ENCODE peak calls at places on chromosomes 7 and 10, in seven cellular contexts. J, V, H, U, A, M and P are unnamed samples.

GRCh38 chr7:88218836-88219605 is 817 bp downstream of the SRI start:
- DNase-seq in J (peak), V (peak), H (peak), U (peak), A (peak), M (peak), P (no peak)

GRCh38 chr7:110224643-110225042 is 866.3 kb upstream of the LRRN3 start:
- DNase-seq in J (no peak), V (peak), H (no peak), U (no peak), A (no peak), M (no peak), P (no peak)

GRCh38 chr10:66680886-66681285 is 244.9 kb upstream of the LRRTM3 start:
- DNase-seq in J (no peak), V (no peak), H (no peak), U (no peak), A (no peak), M (no peak), P (no peak)

GRCh38 chr10:5961405-5962100 is 15.8 kb downstream of the IL15RA start:
- DNase-seq in J (no peak), V (no peak), H (no peak), U (no peak), A (no peak), M (peak), P (no peak)

GRCh38 chr10:133565441-133566294 is at the start of gene SYCE1:
- DNase-seq in J (no peak), V (no peak), H (peak), U (no peak), A (no peak), M (no peak), P (no peak)

GRCh38 chr7:44431091-44431608 is 59.3 kb downstream of the NUDCD3 start:
- DNase-seq in J (no peak), V (peak), H (no peak), U (peak), A (no peak), M (no peak), P (no peak)

GRCh38 chr10:97000487-97001182 is 168.5 kb downstream of the LCOR start:
- DNase-seq in J (no peak), V (no peak), H (no peak), U (no peak), A (no peak), M (no peak), P (no peak)

GRCh38 chr10:29392376-29393021 is 103.6 kb downstream of the LYZL1 start:
- DNase-seq in J (no peak), V (peak), H (peak), U (no peak), A (no peak), M (no peak), P (peak)

GRCh38 chr7:127831312-127832212 is 179.6 kb downstream of the SND1 start:
- DNase-seq in J (no peak), V (no peak), H (no peak), U (no peak), A (no peak), M (no peak), P (no peak)

GRCh38 chr7:151080091-151080521 is 503 bp downstream of the FASTK start:
- DNase-seq in J (no peak), V (peak), H (peak), U (no peak), A (no peak), M (peak), P (no peak)

GRCh38 chr10:42990721-42991441 is 86.0 kb upstream of the RET start:
- DNase-seq in J (peak), V (no peak), H (no peak), U (no peak), A (no peak), M (no peak), P (no peak)

GRCh38 chr7:56028942-56029630 is 22.2 kb downstream of the PSPH start:
- DNase-seq in J (no peak), V (no peak), H (no peak), U (no peak), A (no peak), M (no peak), P (no peak)

GRCh38 chr10:1109795-1110673 is 53.8 kb downstream of the WDR37 start:
- DNase-seq in J (peak), V (peak), H (peak), U (peak), A (peak), M (peak), P (no peak)

GRCh38 chr7:26510226-26510957 is 218.7 kb downstream of the SNX10 start:
- DNase-seq in J (no peak), V (no peak), H (no peak), U (no peak), A (no peak), M (no peak), P (no peak)

GRCh38 chr10:34526758-34527730 is 288.1 kb downstream of the PARD3 start:
- DNase-seq in J (no peak), V (peak), H (peak), U (no peak), A (no peak), M (no peak), P (no peak)

GRCh38 chr7:108420482-108420908 is 35.7 kb downstream of the NRCAM start:
- DNase-seq in J (no peak), V (no peak), H (no peak), U (no peak), A (no peak), M (no peak), P (no peak)

GRCh38 chr7:1127001-1127400 is 33.0 kb downstream of the ZFAND2A start:
- DNase-seq in J (peak), V (no peak), H (no peak), U (no peak), A (no peak), M (no peak), P (no peak)

GRCh38 chr10:62851449-62851848 is 35.3 kb upstream of the EGR2 start:
- DNase-seq in J (no peak), V (no peak), H (peak), U (no peak), A (no peak), M (no peak), P (no peak)
- TF ChIP-seq CTCF in J (no peak), V (no peak), H (peak), U (peak), A (no peak), M (no peak), P (peak)

DNA sequence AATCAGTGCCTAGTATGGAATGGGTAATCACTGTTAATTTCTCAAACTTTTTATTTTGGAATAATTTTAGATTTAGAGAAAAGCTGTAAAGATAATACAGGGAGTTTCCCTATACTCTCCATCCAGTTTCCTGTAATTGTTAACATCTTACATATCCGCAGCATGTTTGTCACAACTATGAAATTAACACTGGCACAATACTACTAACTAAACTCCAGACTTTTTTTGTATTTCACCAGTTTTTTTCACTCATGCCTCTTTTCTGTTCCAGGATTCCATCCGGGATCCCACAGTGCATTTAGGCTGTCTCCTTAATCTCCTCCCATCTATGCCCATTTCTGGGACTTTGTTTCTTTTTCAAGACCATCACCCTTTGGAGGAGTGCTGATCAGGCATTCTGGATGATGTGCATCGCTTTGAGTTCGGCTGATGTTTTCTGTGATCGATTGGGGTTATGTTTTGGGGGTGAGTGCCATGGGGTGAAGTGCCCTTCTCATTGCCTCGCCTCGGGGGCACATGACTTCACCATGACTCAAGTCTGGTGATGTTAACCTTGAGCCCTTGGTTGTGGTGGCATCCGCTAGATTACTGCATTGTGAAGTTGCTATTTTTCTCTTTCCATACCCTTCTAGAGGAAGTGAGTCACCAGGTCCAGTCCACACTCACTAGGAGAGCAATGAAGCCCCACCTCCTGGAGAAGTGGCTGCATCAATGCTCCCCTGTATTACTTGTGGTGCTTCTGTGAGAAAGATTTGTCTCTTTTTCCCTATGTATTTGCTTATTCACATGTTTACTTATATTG is 43.9 kb upstream of the GRB10 start:
- DNase-seq in J (no peak), V (no peak), H (peak), U (no peak), A (no peak), M (no peak), P (no peak)
- TF ChIP-seq CTCF in J (no peak), V (no peak), H (peak), U (no peak), A (no peak), M (no peak), P (no peak)

GRCh38 chr7:158395349-158395748 is 192.3 kb downstream of the PTPRN2 start:
- DNase-seq in J (no peak), V (no peak), H (no peak), U (no peak), A (no peak), M (no peak), P (no peak)

GRCh38 chr7:158395780-158396214 is 191.8 kb downstream of the PTPRN2 start:
- DNase-seq in J (peak), V (no peak), H (no peak), U (no peak), A (no peak), M (no peak), P (no peak)

GRCh38 chr7:158393926-158394625 is 193.5 kb downstream of the PTPRN2 start:
- DNase-seq in J (peak), V (no peak), H (no peak), U (no peak), A (no peak), M (no peak), P (no peak)

GRCh38 chr7:158396301-158396905 is 191.2 kb downstream of the PTPRN2 start:
- DNase-seq in J (peak), V (no peak), H (no peak), U (no peak), A (no peak), M (no peak), P (no peak)

GRCh38 chr7:158394936-158395335 is 192.7 kb downstream of the PTPRN2 start:
- DNase-seq in J (peak), V (peak), H (no peak), U (peak), A (no peak), M (no peak), P (peak)
- TF ChIP-seq CTCF in J (peak), V (peak), H (peak), U (peak), A (peak), M (peak), P (no peak)

GRCh38 chr10:123021517-123021916 is 12.7 kb downstream of the ACADSB start:
- DNase-seq in J (no peak), V (no peak), H (peak), U (no peak), A (no peak), M (no peak), P (no peak)
- TF ChIP-seq CTCF in J (no peak), V (no peak), H (peak), U (peak), A (no peak), M (no peak), P (peak)